ENCODE peak calls at places on chromosome 2, in four cellular contexts. W is Calu3; I is fibroblast of pulmonary artery; X is CD4-positive, alpha-beta T cell. G is an unnamed sample.

GRCh38 chr2:111246620-111247061 is 125.9 kb downstream of the BCL2L11 start:
- DNase-seq in W (no peak), I (no peak), X (no peak), G (no peak)

GRCh38 chr2:46988733-46989481 is 73.3 kb upstream of the MCFD2 start:
- DNase-seq in W (no peak), I (no peak), X (no peak), G (no peak)

GRCh38 chr2:139217641-139218040 is 437.5 kb upstream of the NXPH2 start:
- DNase-seq in W (peak; percentile 13), I (no peak), X (no peak), G (no peak)

GRCh38 chr2:70551156-70551555 is 2.5 kb downstream of the TGFA start:
- DNase-seq in W (peak; percentile 77), I (no peak), X (no peak), G (no peak)

GRCh38 chr2:67574230-67574629 is 177.1 kb downstream of the ETAA1 start:
- DNase-seq in W (no peak), I (peak; percentile 88), X (no peak), G (no peak)

GRCh38 chr2:36584148-36584794 is 13.7 kb downstream of the FEZ2 start:
- DNase-seq in W (no peak), I (no peak), X (no peak), G (no peak)

GRCh38 chr2:240255811-240256703 is 115.6 kb upstream of the OTOS start:
- DNase-seq in W (peak; percentile 68), I (no peak), X (peak; percentile 15), G (no peak)

GRCh38 chr2:195985731-195986130 is 82.9 kb downstream of the DNAH7 start:
- DNase-seq in W (no peak), I (no peak), X (no peak), G (no peak)

GRCh38 chr2:200136655-200137054 is 169.8 kb upstream of the SPATS2L start:
- DNase-seq in W (no peak), I (no peak), X (no peak), G (no peak)

GRCh38 chr2:126106006-126106405 is 550.0 kb upstream of the GYPC start:
- DNase-seq in W (no peak), I (no peak), X (no peak), G (no peak)
- TF ChIP-seq CTCF in W (no peak), I (no peak), X (no peak), G (no peak)

GRCh38 chr2:160156084-160156483 is 44.0 kb downstream of the ITGB6 start:
- DNase-seq in W (no peak), I (no peak), X (no peak), G (no peak)
- TF ChIP-seq CTCF in W (no peak), I (no peak), X (no peak), G (no peak)

GRCh38 chr2:43840961-43841360 is 2.2 kb downstream of the ABCG8 start:
- DNase-seq in W (no peak), I (no peak), X (no peak), G (no peak)

GRCh38 chr2:43842866-43843226 is 4.1 kb downstream of the ABCG8 start:
- DNase-seq in W (no peak), I (no peak), X (no peak), G (no peak)

GRCh38 chr2:43839776-43840564 is 1.2 kb downstream of the ABCG8 start:
- DNase-seq in W (no peak), I (no peak), X (no peak), G (no peak)

GRCh38 chr2:43845181-43845580 is 6.4 kb downstream of the ABCG8 start:
- DNase-seq in W (no peak), I (no peak), X (no peak), G (no peak)

DNA sequence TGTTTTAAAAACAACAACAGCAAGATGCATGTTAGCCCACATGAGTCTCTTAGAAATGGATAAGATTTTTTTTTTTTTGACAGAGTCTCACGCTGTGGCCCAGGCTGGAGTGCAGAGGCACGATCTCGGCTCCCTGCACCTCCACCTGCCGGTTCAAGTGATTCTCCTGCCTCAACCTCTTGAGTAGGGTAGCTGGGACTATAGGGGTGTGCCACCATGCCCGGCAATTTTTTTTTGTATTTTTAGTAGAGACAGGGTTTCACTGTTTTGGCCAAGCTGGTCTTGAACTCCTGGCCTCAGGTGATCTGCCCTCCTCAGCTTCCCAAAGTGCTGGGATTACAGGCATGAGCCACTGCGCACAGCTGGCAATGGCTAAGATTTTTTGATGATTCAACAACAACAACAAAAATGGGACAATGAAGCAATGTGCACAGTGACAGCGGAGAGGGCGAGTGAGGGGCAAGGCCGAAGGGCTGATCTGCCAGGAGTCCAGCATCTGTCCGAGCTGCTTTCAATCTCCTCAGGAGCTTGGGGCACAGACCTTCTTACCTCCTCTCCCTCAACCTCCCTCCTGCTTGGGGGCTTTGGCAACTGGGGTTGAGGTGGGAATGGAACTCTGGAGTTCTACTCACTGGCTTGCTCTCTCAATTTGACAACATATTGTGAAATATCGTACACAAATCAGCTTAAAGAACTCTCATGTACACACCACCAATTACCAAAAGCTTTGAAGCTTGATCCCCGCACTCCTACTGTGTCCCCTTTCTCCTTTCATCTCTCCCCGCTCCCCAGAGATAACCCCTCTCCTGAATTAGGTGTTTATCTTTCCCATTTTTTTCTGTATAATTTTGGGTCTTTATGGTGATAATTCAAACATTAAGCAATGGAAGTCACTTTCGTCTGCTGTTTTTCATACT is 3.4 kb downstream of the ABCG8 start:
- DNase-seq in W (no peak), I (no peak), X (no peak), G (no peak)
- TF ChIP-seq CTCF in W (no peak), I (no peak), X (no peak), G (no peak)

GRCh38 chr2:62177392-62178026 is 18.4 kb upstream of the B3GNT2 start:
- DNase-seq in W (no peak), I (no peak), X (no peak), G (no peak)
- TF ChIP-seq CTCF in W (no peak), I (no peak), X (no peak), G (no peak)

GRCh38 chr2:99470957-99471356 is 18.9 kb downstream of the REV1 start:
- DNase-seq in W (no peak), I (no peak), X (no peak), G (no peak)
- TF ChIP-seq CTCF in W (no peak), I (no peak), X (no peak), G (no peak)

DNA sequence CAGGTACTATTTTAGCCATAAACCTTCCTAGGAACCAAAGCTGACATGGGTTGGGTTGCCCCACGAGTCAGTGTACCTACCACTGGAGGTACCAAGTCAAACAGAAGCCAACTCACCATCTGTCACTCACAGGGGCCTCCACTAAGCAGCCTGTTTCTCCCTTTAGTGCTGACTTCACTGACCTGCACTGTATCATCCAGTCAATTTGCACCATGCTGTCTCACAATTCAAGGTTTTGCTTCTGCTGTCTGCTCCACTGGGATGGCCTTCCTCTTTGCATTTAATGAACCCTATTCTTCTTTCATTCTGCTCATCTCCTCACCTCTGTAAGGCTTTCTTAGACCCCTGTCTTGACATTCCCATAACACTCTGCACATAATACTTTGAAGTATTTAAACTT is 47.2 kb downstream of the EIF2AK3 start:
- DNase-seq in W (no peak), I (no peak), X (no peak), G (no peak)
- TF ChIP-seq CTCF in W (no peak), I (no peak), X (no peak), G (no peak)

GRCh38 chr2:230321031-230321430 is 6.0 kb upstream of the SP140L start:
- DNase-seq in W (no peak), I (no peak), X (no peak), G (no peak)

GRCh38 chr2:230324503-230324902 is 2.5 kb upstream of the SP140L start:
- DNase-seq in W (no peak), I (no peak), X (no peak), G (no peak)

GRCh38 chr2:230323385-230324106 is 3.4 kb upstream of the SP140L start:
- DNase-seq in W (no peak), I (no peak), X (no peak), G (no peak)

GRCh38 chr2:230325316-230326243 is 1.4 kb upstream of the SP140L start:
- DNase-seq in W (no peak), I (no peak), X (no peak), G (no peak)

DNA sequence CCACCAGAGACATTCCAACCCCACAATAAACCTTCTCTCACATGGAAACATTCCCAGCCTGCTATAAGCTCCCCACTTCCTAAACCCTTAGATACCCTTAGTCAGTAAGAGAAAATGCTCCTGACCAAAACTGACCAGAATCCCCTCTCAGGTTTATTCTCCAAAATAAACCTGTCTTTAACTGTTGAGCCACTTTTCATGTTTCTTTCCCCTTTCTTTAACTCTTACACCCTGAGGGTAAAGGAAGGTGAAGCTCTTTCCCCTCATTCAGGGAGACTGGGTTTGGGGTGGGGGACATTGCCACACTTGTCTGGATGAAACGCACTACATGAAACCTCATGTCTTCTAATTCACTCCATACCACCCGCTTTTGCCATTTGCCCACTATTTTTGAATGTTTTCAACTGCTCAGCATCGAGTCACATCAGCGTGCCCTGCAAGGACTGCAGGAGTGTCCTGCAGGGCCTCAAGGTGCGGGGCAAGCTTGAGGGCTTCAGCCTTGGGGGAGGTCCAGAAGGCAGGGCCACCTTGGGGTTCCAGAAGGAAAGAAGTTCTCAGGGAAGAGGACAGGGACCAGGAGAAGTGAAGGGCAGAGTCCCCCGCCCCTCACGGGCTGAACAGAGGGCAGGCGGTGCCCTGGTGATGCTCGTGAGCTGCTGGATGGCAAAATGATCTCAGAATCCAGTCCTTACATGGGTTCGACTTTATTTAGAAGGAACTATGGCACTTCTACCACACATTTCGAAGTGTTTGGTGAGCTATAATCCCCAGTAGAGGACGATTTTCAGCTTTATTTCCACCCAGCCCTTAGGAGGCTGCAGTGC is 4.2 kb upstream of the SP140L start:
- DNase-seq in W (no peak), I (no peak), X (no peak), G (no peak)
- TF ChIP-seq CTCF in W (no peak), I (no peak), X (no peak), G (no peak)

DNA sequence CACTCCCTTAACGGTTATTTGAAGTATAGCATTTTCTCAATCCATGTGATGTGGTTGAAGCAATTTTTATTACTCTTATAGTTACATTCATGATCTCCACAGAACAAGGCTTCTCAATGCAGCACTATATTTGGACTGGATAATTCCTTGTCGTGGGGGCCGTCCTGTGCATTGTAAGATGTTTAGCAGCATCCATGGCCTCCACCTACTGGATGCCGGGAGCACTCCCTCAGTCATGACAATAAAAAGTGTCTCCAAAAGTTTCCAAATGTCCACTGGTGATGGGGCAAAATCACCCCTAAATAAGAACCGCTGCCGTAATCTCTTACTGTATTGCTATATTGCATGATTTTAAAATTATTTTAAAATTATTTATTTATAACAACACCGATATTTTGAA is 110.6 kb upstream of the DDX18 start:
- DNase-seq in W (no peak), I (no peak), X (no peak), G (no peak)
- TF ChIP-seq CTCF in W (no peak), I (no peak), X (no peak), G (no peak)

GRCh38 chr2:209936106-209936663 is 66.3 kb upstream of the RPE start:
- DNase-seq in W (no peak), I (no peak), X (no peak), G (no peak)
- TF ChIP-seq CTCF in W (no peak), I (peak; percentile 7), X (no peak), G (no peak)